ENCODE peak calls at places on chromosomes 16 and 17, in four cellular contexts. V, U, E and Z are unnamed samples. For H3K4me1 and H3K27me3, the result is how much of the 10 kb centered on the place peaks cover.

GRCh38 chr16:77582956-77583355 is 139.4 kb upstream of the NUDT7 start:
- DNase-seq in U (no peak), V (no peak), E (no peak), Z (no peak)

GRCh38 chr17:17836818-17837379 is at the start of gene SREBF1:
- DNase-seq in U (peak), V (no peak), E (peak), Z (peak)

GRCh38 chr16:84785843-84786538 is 33.8 kb upstream of the CRISPLD2 start:
- DNase-seq in V (peak), E (no peak), U (peak), Z (no peak)

GRCh38 chr16:20870122-20870521 is 30.0 kb downstream of the DCUN1D3 start:
- DNase-seq in E (no peak), U (no peak), V (no peak), Z (no peak)

GRCh38 chr16:27123795-27124194 is 57.1 kb downstream of the C16orf82 start:
- DNase-seq in V (no peak), U (peak), E (no peak), Z (no peak)

GRCh38 chr17:27994586-27994985 is 47.9 kb upstream of the NLK start:
- DNase-seq in V (no peak), U (no peak), E (no peak), Z (no peak)

GRCh38 chr16:84806256-84806889 is 13.4 kb upstream of the CRISPLD2 start:
- DNase-seq in E (no peak), V (no peak), U (peak), Z (peak)

GRCh38 chr16:67504190-67505021 is 21.1 kb upstream of the AGRP start:
- DNase-seq in V (no peak), E (peak), U (peak), Z (no peak)

GRCh38 chr16:24852281-24852721 is 6.5 kb downstream of the SLC5A11 start:
- DNase-seq in E (no peak), U (no peak), V (no peak), Z (no peak)

GRCh38 chr17:30589431-30589830 is 112.2 kb downstream of the GOSR1 start:
- DNase-seq in U (no peak), V (no peak), E (no peak), Z (no peak)

GRCh38 chr17:81011951-81012350 is 20.3 kb downstream of the CHMP6 start:
- DNase-seq in V (no peak), E (no peak), U (no peak), Z (no peak)

GRCh38 chr17:42179911-42180410 is 981 bp downstream of the KCNH4 start:
- DNase-seq in U (peak), E (peak), V (peak), Z (no peak)

GRCh38 chr16:31529398-31530312 is 2.0 kb downstream of the AHSP start:
- DNase-seq in U (no peak), V (no peak), E (no peak), Z (no peak)

GRCh38 chr17:12078791-12079190 is 58.1 kb downstream of the MAP2K4 start:
- DNase-seq in V (no peak), E (no peak), U (peak), Z (peak)

GRCh38 chr16:17768257-17768656 is 297.5 kb upstream of the XYLT1 start:
- DNase-seq in E (no peak), V (no peak), U (peak), Z (peak)

GRCh38 chr17:58918072-58918471 is 162.4 kb downstream of the PPM1E start:
- DNase-seq in U (no peak), V (no peak), E (no peak), Z (no peak)

GRCh38 chr16:63947022-63947421 is 1174.8 kb downstream of the CDH11 start:
- DNase-seq in V (no peak), U (no peak), E (no peak), Z (no peak)

GRCh38 chr17:77476920-77477805 is 336.4 kb downstream of the SEC14L1 start:
- DNase-seq in U (peak), V (no peak), E (peak), Z (peak)

GRCh38 chr16:29804020-29804419 is 2.3 kb upstream of the MAZ start:
- DNase-seq in V (no peak), E (no peak), U (no peak), Z (no peak)

GRCh38 chr16:15899538-15900100 is 11.2 kb upstream of the CEP20 start:
- DNase-seq in U (peak), E (peak), V (peak), Z (peak)

GRCh38 chr17:70905796-70906195 is 736.5 kb downstream of the KCNJ2 start:
- DNase-seq in U (peak), V (no peak), E (peak), Z (peak)

GRCh38 chr17:9242497-9242881 is 221.2 kb downstream of the NTN1 start:
- DNase-seq in V (no peak), E (no peak), U (no peak), Z (no peak)
- H3K4me1 ChIP-seq in V (under half), E (under half), U (under half), Z (under half)

DNA sequence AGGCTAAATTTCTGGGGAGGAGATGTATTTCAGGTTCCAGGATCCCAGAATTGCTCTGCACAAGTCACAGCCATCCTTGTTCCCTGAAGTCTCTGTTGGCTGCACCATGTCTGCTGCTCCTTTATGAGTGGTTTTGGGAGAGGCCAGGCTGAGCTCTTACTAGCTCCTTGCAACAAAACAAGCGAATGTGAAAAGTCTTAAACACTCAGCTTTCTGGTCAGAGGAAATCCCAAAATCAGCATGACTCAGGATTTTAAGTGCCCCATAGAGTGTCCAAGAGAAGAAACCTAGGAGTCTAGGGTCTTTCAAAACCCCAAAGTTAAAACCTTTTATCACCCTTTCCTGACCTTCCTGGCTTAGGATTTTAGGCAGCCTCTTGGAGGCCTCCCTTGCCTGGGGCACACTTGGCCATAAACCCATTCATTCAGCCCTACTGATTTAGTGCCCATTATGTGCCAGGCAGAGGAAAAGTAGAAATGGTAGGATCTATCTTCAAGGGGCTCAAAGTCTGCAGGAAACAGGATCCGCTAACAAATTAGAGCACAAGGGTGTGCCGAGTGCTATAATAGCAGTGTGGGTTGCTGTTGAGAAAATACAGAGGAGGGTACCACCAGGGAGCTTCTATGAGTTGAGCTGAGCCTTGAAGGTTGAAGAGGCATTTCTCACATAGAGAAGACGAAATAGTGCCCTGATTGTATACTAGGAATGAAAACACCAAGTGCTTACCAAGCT is 36.9 kb downstream of the SOST start:
- DNase-seq in U (peak), E (no peak), V (no peak), Z (no peak)
- H3K27me3 ChIP-seq in U (under half), E (under half), V (under half), Z (under half)

DNA sequence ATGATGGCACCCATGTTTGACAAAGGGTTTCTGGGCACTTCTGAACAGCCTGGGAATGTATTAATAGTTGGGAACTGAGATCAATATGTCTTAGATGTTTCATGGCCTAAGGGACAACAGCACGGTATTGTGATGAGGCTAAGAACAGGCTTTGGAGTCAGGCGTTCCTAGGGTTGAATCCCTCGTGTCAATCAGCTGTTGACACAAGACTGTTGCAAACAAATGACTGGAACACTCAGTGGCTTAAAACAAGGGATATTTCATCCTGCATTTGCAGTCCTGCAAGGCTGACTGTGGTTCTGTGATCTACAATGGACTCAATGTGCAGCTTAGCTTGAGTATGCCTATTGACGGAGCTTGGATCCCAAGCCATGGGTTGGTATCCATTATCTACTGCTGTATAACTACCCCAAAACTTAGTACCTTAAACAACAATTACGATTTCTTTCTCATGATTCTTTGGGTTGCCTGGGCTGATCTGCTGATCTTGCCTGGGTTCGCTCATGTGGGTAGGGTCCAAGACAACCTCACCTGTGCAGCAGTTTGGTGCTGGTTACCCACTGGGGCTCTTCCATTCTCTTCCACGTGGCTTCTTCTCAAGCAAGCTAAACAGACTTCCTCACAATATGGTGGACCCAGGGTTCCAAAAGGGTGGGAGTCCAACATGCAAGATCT is 472.4 kb downstream of the SLC39A11 start:
- DNase-seq in E (no peak), U (no peak), V (no peak), Z (no peak)
- H3K4me1 ChIP-seq in E (under half), U (under half), V (under half), Z (under half)

DNA sequence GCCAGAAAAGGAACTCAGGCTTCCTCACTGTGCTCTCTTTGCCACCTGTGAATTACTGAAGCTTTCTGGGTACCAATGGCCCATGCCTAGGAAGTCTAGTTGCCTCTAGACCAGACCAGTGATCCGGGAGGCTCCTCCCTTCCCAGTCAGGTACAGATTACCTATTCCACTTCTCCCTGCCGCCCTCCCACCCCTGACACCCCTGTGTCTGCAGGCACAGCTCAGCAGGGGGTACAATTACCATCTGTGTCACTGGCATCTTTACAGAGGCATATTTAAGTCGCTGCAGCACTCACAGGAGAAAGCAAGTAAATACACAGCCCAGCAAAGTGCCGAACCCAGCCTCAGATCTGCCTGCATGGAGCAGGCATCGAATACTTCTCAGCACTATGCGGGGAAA is 5.3 kb upstream of the WSCD1 start:
- DNase-seq in V (no peak), U (no peak), E (no peak), Z (no peak)
- H3K27me3 ChIP-seq in V (under half), U (under half), E (under half), Z (under half)

DNA sequence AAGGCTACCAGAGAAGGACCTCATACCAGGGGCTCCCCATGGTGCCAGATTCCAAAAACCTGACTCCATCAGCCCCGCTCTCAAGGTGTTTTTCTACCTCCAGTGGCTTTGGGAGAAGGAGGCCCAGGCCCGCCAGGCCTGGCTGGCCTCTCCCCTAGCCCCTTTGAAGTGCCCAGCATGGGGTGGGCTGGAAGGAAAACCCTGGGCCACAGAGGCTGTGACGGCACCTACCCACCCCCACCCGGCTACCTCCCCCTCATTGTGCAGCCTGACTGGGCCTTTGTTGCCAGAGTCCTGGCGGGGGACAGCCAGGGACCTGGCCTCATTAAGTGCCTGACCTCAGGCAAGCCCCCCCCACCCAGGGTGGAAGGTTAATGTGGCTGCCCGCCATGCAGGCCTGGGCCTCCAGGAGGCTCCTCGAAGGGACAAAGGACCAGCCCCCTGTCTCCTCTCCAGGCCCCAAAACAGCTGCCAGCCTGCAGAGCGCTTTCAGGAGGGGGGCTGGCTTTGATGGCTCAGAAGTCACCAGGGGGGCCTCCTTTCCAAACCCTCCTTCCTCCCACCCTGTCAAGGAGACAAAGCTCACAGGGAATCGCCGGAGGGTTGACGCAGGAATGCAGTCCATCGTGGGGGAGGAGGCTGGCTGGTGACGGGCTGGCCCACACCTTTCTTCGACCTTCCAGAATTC is 159.4 kb downstream of the ZNF423 start:
- DNase-seq in U (no peak), V (no peak), E (no peak), Z (no peak)
- H3K4me1 ChIP-seq in U (under half), V (under half), E (under half), Z (under half)

GRCh38 chr17:79153367-79154130 is 78.9 kb downstream of the ENGASE start:
- DNase-seq in E (no peak), U (no peak), V (no peak), Z (no peak)
- H3K27me3 ChIP-seq in E (under half), U (under half), V (under half), Z (under half)

DNA sequence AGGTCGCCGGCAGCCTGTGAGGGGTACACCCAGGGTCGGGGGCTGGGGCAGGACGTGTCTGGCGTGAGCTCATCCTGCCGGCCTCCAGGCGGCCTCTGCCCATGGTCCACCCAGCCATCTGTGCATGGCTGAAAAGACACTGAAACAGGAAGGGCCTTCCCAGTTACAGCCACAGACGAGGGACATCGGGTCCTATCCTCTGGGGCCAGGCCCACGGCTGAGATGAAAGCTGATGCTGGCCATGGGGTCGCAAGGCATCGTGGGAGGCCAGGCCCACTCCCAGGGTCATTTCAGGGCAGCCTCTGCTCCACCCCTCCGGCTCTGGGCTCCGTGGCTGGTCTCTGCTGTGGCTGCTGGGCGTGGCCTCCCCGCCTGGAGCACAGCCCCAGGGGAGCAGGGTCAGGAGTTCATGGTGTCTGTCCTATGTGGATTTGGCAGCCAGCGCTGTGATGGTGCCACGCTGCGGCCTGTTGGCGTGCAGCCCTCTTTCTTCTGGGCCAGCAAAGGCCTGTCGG is 16.6 kb upstream of the ATP6V0C start:
- DNase-seq in V (peak), U (no peak), E (peak), Z (no peak)
- H3K4me1 ChIP-seq in V (under half), U (under half), E (under half), Z (under half)

GRCh38 chr17:79532107-79532790 is 78.6 kb downstream of the RBFOX3 start:
- DNase-seq in E (no peak), V (no peak), U (no peak), Z (no peak)
- H3K27me3 ChIP-seq in E (under half), V (under half), U (under half), Z (under half)

GRCh38 chr16:75258807-75259141 is 7.3 kb upstream of the BCAR1 start:
- DNase-seq in E (no peak), U (no peak), V (no peak), Z (no peak)
- H3K4me1 ChIP-seq in E (half or more), U (half or more), V (under half), Z (under half)